ENCODE peak calls at places on chromosomes 7 and 10, in six cellular contexts. One of them, this sample, is unnamed.

GRCh38 chr7:101941481-101942383 is 124.3 kb downstream of the CUX1 start:
- DNase-seq in fibroblast of pulmonary artery: peak
- DNase-seq in lower lobe of right lung: no peak
- DNase-seq in OCI-LY7: no peak
- DNase-seq in astrocyte of the spinal cord: peak
- DNase-seq in IMR-90: peak
- DNase-seq in this sample: peak

GRCh38 chr7:17406756-17407155 is 108.3 kb downstream of the AHR start:
- DNase-seq in lower lobe of right lung: no peak
- DNase-seq in IMR-90: peak
- DNase-seq in astrocyte of the spinal cord: no peak
- DNase-seq in OCI-LY7: no peak
- DNase-seq in fibroblast of pulmonary artery: peak
- DNase-seq in this sample: no peak

GRCh38 chr10:117255835-117256460 is 15.0 kb downstream of the SLC18A2 start:
- DNase-seq in lower lobe of right lung: no peak
- DNase-seq in astrocyte of the spinal cord: no peak
- DNase-seq in fibroblast of pulmonary artery: no peak
- DNase-seq in IMR-90: no peak
- DNase-seq in OCI-LY7: no peak
- DNase-seq in this sample: no peak

GRCh38 chr7:134212576-134213546 is 85.7 kb downstream of the LRGUK start:
- DNase-seq in astrocyte of the spinal cord: peak
- DNase-seq in OCI-LY7: no peak
- DNase-seq in IMR-90: peak
- DNase-seq in lower lobe of right lung: peak
- DNase-seq in fibroblast of pulmonary artery: peak
- DNase-seq in this sample: no peak

GRCh38 chr10:49325916-49326783 is 27.2 kb downstream of the C10orf71 start:
- DNase-seq in fibroblast of pulmonary artery: no peak
- DNase-seq in IMR-90: no peak
- DNase-seq in lower lobe of right lung: no peak
- DNase-seq in OCI-LY7: no peak
- DNase-seq in astrocyte of the spinal cord: no peak
- DNase-seq in this sample: no peak

GRCh38 chr7:149310113-149310836 is 48.3 kb downstream of the ZNF783 start:
- DNase-seq in astrocyte of the spinal cord: peak
- DNase-seq in OCI-LY7: peak
- DNase-seq in IMR-90: peak
- DNase-seq in fibroblast of pulmonary artery: peak
- DNase-seq in lower lobe of right lung: no peak
- DNase-seq in this sample: peak

GRCh38 chr10:77179015-77179695 is 458.5 kb downstream of the KCNMA1 start:
- DNase-seq in fibroblast of pulmonary artery: peak
- DNase-seq in OCI-LY7: no peak
- DNase-seq in lower lobe of right lung: no peak
- DNase-seq in astrocyte of the spinal cord: peak
- DNase-seq in IMR-90: peak
- DNase-seq in this sample: peak

GRCh38 chr7:156473476-156474240 is 166.9 kb upstream of the RNF32 start:
- DNase-seq in fibroblast of pulmonary artery: peak
- DNase-seq in OCI-LY7: peak
- DNase-seq in astrocyte of the spinal cord: peak
- DNase-seq in IMR-90: peak
- DNase-seq in lower lobe of right lung: no peak
- DNase-seq in this sample: peak

GRCh38 chr7:120523985-120524384 is 251.0 kb downstream of the KCND2 start:
- DNase-seq in lower lobe of right lung: no peak
- DNase-seq in astrocyte of the spinal cord: no peak
- DNase-seq in IMR-90: no peak
- DNase-seq in OCI-LY7: no peak
- DNase-seq in fibroblast of pulmonary artery: no peak
- DNase-seq in this sample: no peak

GRCh38 chr10:30583778-30584415 is 45.7 kb downstream of the LYZL2 start:
- DNase-seq in astrocyte of the spinal cord: peak
- DNase-seq in OCI-LY7: peak
- DNase-seq in IMR-90: peak
- DNase-seq in fibroblast of pulmonary artery: peak
- DNase-seq in lower lobe of right lung: peak
- DNase-seq in this sample: peak

GRCh38 chr7:47300472-47301021 is 281.4 kb downstream of the TNS3 start:
- DNase-seq in lower lobe of right lung: no peak
- DNase-seq in fibroblast of pulmonary artery: no peak
- DNase-seq in astrocyte of the spinal cord: no peak
- DNase-seq in OCI-LY7: no peak
- DNase-seq in IMR-90: no peak
- DNase-seq in this sample: no peak

GRCh38 chr10:3805227-3805790 is 20.3 kb upstream of the KLF6 start:
- DNase-seq in IMR-90: peak
- DNase-seq in fibroblast of pulmonary artery: peak
- DNase-seq in lower lobe of right lung: no peak
- DNase-seq in OCI-LY7: peak
- DNase-seq in astrocyte of the spinal cord: peak
- DNase-seq in this sample: peak

GRCh38 chr10:13993169-13993568 is 337.6 kb downstream of the FRMD4A start:
- DNase-seq in lower lobe of right lung: no peak
- DNase-seq in fibroblast of pulmonary artery: peak
- DNase-seq in IMR-90: peak
- DNase-seq in astrocyte of the spinal cord: peak
- DNase-seq in OCI-LY7: no peak
- DNase-seq in this sample: peak

GRCh38 chr10:104589871-104590270 is 51.2 kb upstream of the SORCS3 start:
- DNase-seq in fibroblast of pulmonary artery: peak
- DNase-seq in lower lobe of right lung: no peak
- DNase-seq in astrocyte of the spinal cord: peak
- DNase-seq in IMR-90: peak
- DNase-seq in OCI-LY7: no peak
- DNase-seq in this sample: no peak

GRCh38 chr10:76697923-76698322 is 939.7 kb downstream of the KCNMA1 start:
- DNase-seq in astrocyte of the spinal cord: no peak
- DNase-seq in fibroblast of pulmonary artery: no peak
- DNase-seq in IMR-90: no peak
- DNase-seq in OCI-LY7: no peak
- DNase-seq in lower lobe of right lung: no peak
- DNase-seq in this sample: no peak

GRCh38 chr10:128047991-128048826 is 78.0 kb downstream of the MKI67 start:
- DNase-seq in lower lobe of right lung: no peak
- DNase-seq in OCI-LY7: peak
- DNase-seq in IMR-90: peak
- DNase-seq in astrocyte of the spinal cord: peak
- DNase-seq in fibroblast of pulmonary artery: peak
- DNase-seq in this sample: peak

GRCh38 chr10:128046934-128047251 is 79.3 kb downstream of the MKI67 start:
- DNase-seq in IMR-90: no peak
- DNase-seq in lower lobe of right lung: no peak
- DNase-seq in astrocyte of the spinal cord: no peak
- DNase-seq in fibroblast of pulmonary artery: no peak
- DNase-seq in OCI-LY7: no peak
- DNase-seq in this sample: no peak

GRCh38 chr10:128045833-128046120 is 80.4 kb downstream of the MKI67 start:
- DNase-seq in fibroblast of pulmonary artery: no peak
- DNase-seq in astrocyte of the spinal cord: no peak
- DNase-seq in lower lobe of right lung: no peak
- DNase-seq in OCI-LY7: no peak
- DNase-seq in IMR-90: no peak
- DNase-seq in this sample: no peak

GRCh38 chr10:128046156-128046933 is 79.9 kb downstream of the MKI67 start:
- DNase-seq in astrocyte of the spinal cord: no peak
- DNase-seq in lower lobe of right lung: no peak
- DNase-seq in IMR-90: no peak
- DNase-seq in OCI-LY7: no peak
- DNase-seq in fibroblast of pulmonary artery: no peak
- DNase-seq in this sample: no peak

DNA sequence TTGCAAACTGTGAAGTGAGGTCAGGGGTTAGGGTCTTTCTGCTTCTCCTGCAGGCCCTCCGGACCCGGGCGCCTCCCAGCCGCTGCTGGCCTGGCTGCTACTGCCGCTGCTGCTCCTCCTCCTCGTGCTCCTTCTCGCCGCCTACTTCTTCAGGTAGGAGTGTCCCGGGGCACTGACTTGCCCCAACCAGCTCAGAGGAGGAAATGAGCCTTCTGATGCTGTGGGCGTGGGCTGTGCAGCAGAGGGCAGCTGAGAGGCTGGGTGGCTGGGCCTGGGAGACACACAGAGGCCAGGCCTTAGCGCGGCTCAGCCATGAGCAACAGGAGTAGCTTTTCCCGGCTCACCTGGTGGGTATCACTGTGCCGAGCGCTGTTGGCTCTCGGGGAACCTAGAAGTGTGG is 78.9 kb downstream of the MKI67 start:
- DNase-seq in fibroblast of pulmonary artery: peak
- DNase-seq in astrocyte of the spinal cord: no peak
- DNase-seq in OCI-LY7: peak
- DNase-seq in lower lobe of right lung: peak
- DNase-seq in IMR-90: no peak
- DNase-seq in this sample: no peak
- TF ChIP-seq CTCF in fibroblast of pulmonary artery: no peak
- TF ChIP-seq CTCF in astrocyte of the spinal cord: no peak
- TF ChIP-seq CTCF in OCI-LY7: peak
- TF ChIP-seq CTCF in lower lobe of right lung: no peak
- TF ChIP-seq CTCF in IMR-90: no peak
- TF ChIP-seq CTCF in this sample: no peak

DNA sequence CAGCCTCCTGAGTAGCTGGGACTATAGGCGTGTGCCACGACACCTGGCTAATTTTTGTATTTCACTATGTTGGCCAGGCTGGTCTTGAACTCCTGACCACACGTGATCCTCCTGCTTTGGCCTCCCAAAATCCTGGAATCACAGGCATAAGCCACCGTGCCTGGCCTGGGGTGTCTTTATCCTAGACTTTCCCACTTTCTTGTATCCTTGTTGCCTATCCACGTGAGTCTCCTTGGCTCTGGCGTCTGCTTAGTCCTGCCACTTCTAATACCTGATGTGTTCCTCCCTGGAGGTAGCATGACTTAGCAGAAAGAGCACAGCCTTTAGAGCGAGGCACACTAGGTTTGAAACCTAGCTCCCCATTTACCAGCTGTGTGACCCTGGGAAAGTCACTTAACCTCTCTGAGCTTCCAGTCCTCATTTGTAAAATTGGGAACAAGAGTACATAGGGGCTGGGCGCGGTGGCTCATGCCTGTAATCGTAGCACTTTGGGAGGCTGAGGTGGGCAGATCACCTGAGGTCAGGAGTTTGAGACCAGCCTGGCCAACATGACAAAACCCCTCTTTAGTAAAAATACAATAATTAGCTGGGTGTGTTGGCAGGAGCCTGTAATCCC is 344.6 kb downstream of the TYW1 start:
- DNase-seq in fibroblast of pulmonary artery: no peak
- DNase-seq in astrocyte of the spinal cord: no peak
- DNase-seq in lower lobe of right lung: no peak
- DNase-seq in OCI-LY7: no peak
- DNase-seq in IMR-90: no peak
- DNase-seq in this sample: no peak
- H3K4me3 ChIP-seq in fibroblast of pulmonary artery: no peak
- H3K4me3 ChIP-seq in astrocyte of the spinal cord: no peak
- H3K4me3 ChIP-seq in lower lobe of right lung: no peak
- H3K4me3 ChIP-seq in OCI-LY7: no peak
- H3K4me3 ChIP-seq in IMR-90: no peak
- H3K4me3 ChIP-seq in this sample: no peak

GRCh38 chr7:85469446-85469970 is 282.7 kb upstream of the SEMA3D start:
- DNase-seq in IMR-90: peak
- DNase-seq in fibroblast of pulmonary artery: peak
- DNase-seq in astrocyte of the spinal cord: peak
- DNase-seq in OCI-LY7: no peak
- DNase-seq in lower lobe of right lung: no peak
- DNase-seq in this sample: peak

DNA sequence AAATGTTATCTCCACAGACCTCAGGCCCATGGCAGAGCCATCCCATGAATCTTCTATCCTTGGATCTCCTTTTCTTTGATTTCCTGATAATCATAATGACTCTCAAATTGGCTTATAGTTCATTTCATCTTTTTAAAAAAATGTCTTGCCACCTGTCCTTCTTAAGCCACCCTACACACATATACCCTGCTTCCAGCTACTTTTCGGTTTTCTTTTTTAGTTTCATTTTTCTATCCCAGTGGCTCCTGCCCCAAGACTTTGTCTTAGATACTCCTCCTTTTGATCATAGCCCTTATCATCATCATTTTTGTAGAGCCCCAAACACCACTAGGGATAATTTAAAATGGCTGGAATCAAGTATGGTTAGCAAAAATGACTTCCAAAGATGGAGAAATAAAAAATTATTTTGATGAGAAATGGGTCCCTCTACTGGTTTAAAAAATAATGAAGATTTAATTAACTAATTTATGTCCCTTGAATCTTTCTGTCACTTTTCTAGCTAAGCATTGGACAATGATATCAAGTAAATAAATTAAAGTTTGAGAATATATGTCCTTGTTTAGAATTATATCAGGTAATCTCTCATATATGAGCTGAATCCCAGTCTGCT is 277.3 kb upstream of the SEMA3D start:
- DNase-seq in lower lobe of right lung: no peak
- DNase-seq in IMR-90: no peak
- DNase-seq in OCI-LY7: peak
- DNase-seq in astrocyte of the spinal cord: peak
- DNase-seq in fibroblast of pulmonary artery: peak
- DNase-seq in this sample: peak
- TF ChIP-seq CTCF in lower lobe of right lung: no peak
- TF ChIP-seq CTCF in IMR-90: peak
- TF ChIP-seq CTCF in OCI-LY7: peak
- TF ChIP-seq CTCF in astrocyte of the spinal cord: peak
- TF ChIP-seq CTCF in fibroblast of pulmonary artery: peak
- TF ChIP-seq CTCF in this sample: peak

GRCh38 chr10:100899181-100899580 is 13.6 kb upstream of the SLF2 start:
- DNase-seq in fibroblast of pulmonary artery: no peak
- DNase-seq in lower lobe of right lung: no peak
- DNase-seq in IMR-90: peak
- DNase-seq in astrocyte of the spinal cord: no peak
- DNase-seq in OCI-LY7: no peak
- DNase-seq in this sample: no peak

GRCh38 chr10:100904903-100905302 is 7.9 kb upstream of the SLF2 start:
- DNase-seq in IMR-90: no peak
- DNase-seq in fibroblast of pulmonary artery: no peak
- DNase-seq in astrocyte of the spinal cord: no peak
- DNase-seq in OCI-LY7: no peak
- DNase-seq in lower lobe of right lung: no peak
- DNase-seq in this sample: no peak

GRCh38 chr10:100897976-100898375 is 14.8 kb upstream of the SLF2 start:
- DNase-seq in fibroblast of pulmonary artery: no peak
- DNase-seq in astrocyte of the spinal cord: no peak
- DNase-seq in IMR-90: no peak
- DNase-seq in lower lobe of right lung: no peak
- DNase-seq in OCI-LY7: no peak
- DNase-seq in this sample: no peak

GRCh38 chr10:100902622-100903021 is 10.1 kb upstream of the SLF2 start:
- DNase-seq in lower lobe of right lung: no peak
- DNase-seq in OCI-LY7: no peak
- DNase-seq in fibroblast of pulmonary artery: no peak
- DNase-seq in IMR-90: no peak
- DNase-seq in astrocyte of the spinal cord: no peak
- DNase-seq in this sample: no peak

DNA sequence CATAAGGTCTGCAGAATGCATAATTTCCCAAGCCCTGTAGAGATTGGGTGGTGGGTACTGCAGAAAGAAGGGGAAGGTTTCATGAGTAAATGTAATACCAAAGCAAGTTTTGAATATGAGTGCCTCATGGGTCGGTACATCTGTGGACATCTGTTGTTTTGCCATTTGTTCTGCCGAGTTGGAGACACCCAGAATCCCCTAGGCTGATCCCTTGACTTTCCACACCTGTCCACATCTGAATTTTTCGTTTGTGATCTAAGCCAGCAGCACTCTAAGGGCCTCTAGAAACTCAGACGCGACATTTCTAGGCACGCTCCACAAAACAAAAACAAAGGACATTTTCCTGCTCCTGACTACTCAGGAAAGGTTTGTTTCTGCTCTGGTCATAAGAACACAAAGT is 11.7 kb upstream of the SLF2 start:
- DNase-seq in astrocyte of the spinal cord: no peak
- DNase-seq in OCI-LY7: no peak
- DNase-seq in fibroblast of pulmonary artery: no peak
- DNase-seq in lower lobe of right lung: no peak
- DNase-seq in IMR-90: no peak
- DNase-seq in this sample: no peak
- H3K4me3 ChIP-seq in astrocyte of the spinal cord: no peak
- H3K4me3 ChIP-seq in OCI-LY7: no peak
- H3K4me3 ChIP-seq in fibroblast of pulmonary artery: no peak
- H3K4me3 ChIP-seq in lower lobe of right lung: no peak
- H3K4me3 ChIP-seq in IMR-90: no peak
- H3K4me3 ChIP-seq in this sample: no peak

This sample was measured in fibroblast of the aortic adventitia.